ENCODE peak calls at places on chromosome 10, in nine cellular contexts. One of them, this sample, is unnamed.

GRCh38 chr10:47164126-47164799 is 135.7 kb upstream of the GDF10 start:
- DNase-seq in T-cell: no peak
- DNase-seq in stimulated activated CD4-positive, alpha-beta T cell treated with anti-CD3 and anti-CD28 coated beads, Interleukin-4, amount 100 ng/mL, for 48 hours: no peak
- DNase-seq in KBM-7: no peak
- DNase-seq in A549: peak; percentile 11
- DNase-seq in HEK293T: no peak
- DNase-seq in T-helper 17 cell: no peak
- DNase-seq in heart left ventricle: no peak
- DNase-seq in SHP77 treated with DMSO at 0.1 percent for 48 hours: no peak
- DNase-seq in this sample: no peak

GRCh38 chr10:113035724-113036312 is 85.8 kb downstream of the TCF7L2 start:
- DNase-seq in T-cell: no peak
- DNase-seq in stimulated activated CD4-positive, alpha-beta T cell treated with anti-CD3 and anti-CD28 coated beads, Interleukin-4, amount 100 ng/mL, for 48 hours: no peak
- DNase-seq in KBM-7: no peak
- DNase-seq in A549: no peak
- DNase-seq in HEK293T: no peak
- DNase-seq in T-helper 17 cell: no peak
- DNase-seq in heart left ventricle: no peak
- DNase-seq in SHP77 treated with DMSO at 0.1 percent for 48 hours: no peak
- DNase-seq in this sample: peak; percentile 43

GRCh38 chr10:29731760-29732159 is 97.0 kb upstream of the SVIL start:
- DNase-seq in T-cell: no peak
- DNase-seq in stimulated activated CD4-positive, alpha-beta T cell treated with anti-CD3 and anti-CD28 coated beads, Interleukin-4, amount 100 ng/mL, for 48 hours: no peak
- DNase-seq in KBM-7: no peak
- DNase-seq in A549: no peak
- DNase-seq in HEK293T: no peak
- DNase-seq in T-helper 17 cell: no peak
- DNase-seq in heart left ventricle: no peak
- DNase-seq in SHP77 treated with DMSO at 0.1 percent for 48 hours: no peak
- DNase-seq in this sample: peak; percentile 19

GRCh38 chr10:51524041-51524440 is 175.4 kb downstream of the CSTF2T start:
- DNase-seq in T-cell: no peak
- DNase-seq in stimulated activated CD4-positive, alpha-beta T cell treated with anti-CD3 and anti-CD28 coated beads, Interleukin-4, amount 100 ng/mL, for 48 hours: no peak
- DNase-seq in KBM-7: no peak
- DNase-seq in A549: no peak
- DNase-seq in HEK293T: no peak
- DNase-seq in T-helper 17 cell: no peak
- DNase-seq in heart left ventricle: no peak
- DNase-seq in SHP77 treated with DMSO at 0.1 percent for 48 hours: no peak
- DNase-seq in this sample: no peak

GRCh38 chr10:103602852-103603155 is 109.3 kb downstream of the NEURL1 start:
- DNase-seq in T-cell: no peak
- DNase-seq in stimulated activated CD4-positive, alpha-beta T cell treated with anti-CD3 and anti-CD28 coated beads, Interleukin-4, amount 100 ng/mL, for 48 hours: no peak
- DNase-seq in KBM-7: no peak
- DNase-seq in A549: no peak
- DNase-seq in HEK293T: no peak
- DNase-seq in T-helper 17 cell: no peak
- DNase-seq in heart left ventricle: no peak
- DNase-seq in SHP77 treated with DMSO at 0.1 percent for 48 hours: no peak
- DNase-seq in this sample: no peak

GRCh38 chr10:119191881-119192280 is 13.3 kb upstream of the PRDX3 start:
- DNase-seq in T-cell: no peak
- DNase-seq in stimulated activated CD4-positive, alpha-beta T cell treated with anti-CD3 and anti-CD28 coated beads, Interleukin-4, amount 100 ng/mL, for 48 hours: no peak
- DNase-seq in KBM-7: no peak
- DNase-seq in A549: no peak
- DNase-seq in HEK293T: no peak
- DNase-seq in T-helper 17 cell: no peak
- DNase-seq in heart left ventricle: no peak
- DNase-seq in SHP77 treated with DMSO at 0.1 percent for 48 hours: no peak
- DNase-seq in this sample: no peak

GRCh38 chr10:10910634-10911033 is 107.0 kb upstream of the CELF2 start:
- DNase-seq in T-cell: no peak
- DNase-seq in stimulated activated CD4-positive, alpha-beta T cell treated with anti-CD3 and anti-CD28 coated beads, Interleukin-4, amount 100 ng/mL, for 48 hours: no peak
- DNase-seq in KBM-7: no peak
- DNase-seq in A549: no peak
- DNase-seq in HEK293T: no peak
- DNase-seq in T-helper 17 cell: no peak
- DNase-seq in heart left ventricle: no peak
- DNase-seq in SHP77 treated with DMSO at 0.1 percent for 48 hours: no peak
- DNase-seq in this sample: no peak

GRCh38 chr10:132309879-132310591 is 2.3 kb upstream of the STK32C start:
- DNase-seq in T-cell: no peak
- DNase-seq in stimulated activated CD4-positive, alpha-beta T cell treated with anti-CD3 and anti-CD28 coated beads, Interleukin-4, amount 100 ng/mL, for 48 hours: no peak
- DNase-seq in KBM-7: no peak
- DNase-seq in A549: no peak
- DNase-seq in HEK293T: no peak
- DNase-seq in T-helper 17 cell: no peak
- DNase-seq in heart left ventricle: no peak
- DNase-seq in SHP77 treated with DMSO at 0.1 percent for 48 hours: no peak
- DNase-seq in this sample: no peak

GRCh38 chr10:60828489-60828852 is 50.2 kb downstream of the CDK1 start:
- DNase-seq in T-cell: no peak
- DNase-seq in stimulated activated CD4-positive, alpha-beta T cell treated with anti-CD3 and anti-CD28 coated beads, Interleukin-4, amount 100 ng/mL, for 48 hours: no peak
- DNase-seq in KBM-7: peak; percentile 49
- DNase-seq in A549: no peak
- DNase-seq in HEK293T: no peak
- DNase-seq in T-helper 17 cell: no peak
- DNase-seq in heart left ventricle: no peak
- DNase-seq in SHP77 treated with DMSO at 0.1 percent for 48 hours: no peak
- DNase-seq in this sample: no peak

GRCh38 chr10:98076086-98076485 is 45.7 kb upstream of the CRTAC1 start:
- DNase-seq in T-cell: no peak
- DNase-seq in stimulated activated CD4-positive, alpha-beta T cell treated with anti-CD3 and anti-CD28 coated beads, Interleukin-4, amount 100 ng/mL, for 48 hours: no peak
- DNase-seq in KBM-7: peak; percentile 70
- DNase-seq in A549: no peak
- DNase-seq in HEK293T: no peak
- DNase-seq in T-helper 17 cell: no peak
- DNase-seq in heart left ventricle: no peak
- DNase-seq in SHP77 treated with DMSO at 0.1 percent for 48 hours: no peak
- DNase-seq in this sample: no peak

GRCh38 chr10:99695761-99696160 is 36.2 kb downstream of the COX15 start:
- DNase-seq in T-cell: no peak
- DNase-seq in stimulated activated CD4-positive, alpha-beta T cell treated with anti-CD3 and anti-CD28 coated beads, Interleukin-4, amount 100 ng/mL, for 48 hours: no peak
- DNase-seq in KBM-7: no peak
- DNase-seq in A549: no peak
- DNase-seq in HEK293T: no peak
- DNase-seq in T-helper 17 cell: no peak
- DNase-seq in heart left ventricle: no peak
- DNase-seq in SHP77 treated with DMSO at 0.1 percent for 48 hours: no peak
- DNase-seq in this sample: no peak

GRCh38 chr10:77667426-77668324 is 30.1 kb upstream of the KCNMA1 start:
- DNase-seq in T-cell: no peak
- DNase-seq in stimulated activated CD4-positive, alpha-beta T cell treated with anti-CD3 and anti-CD28 coated beads, Interleukin-4, amount 100 ng/mL, for 48 hours: no peak
- DNase-seq in KBM-7: no peak
- DNase-seq in A549: no peak
- DNase-seq in HEK293T: no peak
- DNase-seq in T-helper 17 cell: no peak
- DNase-seq in heart left ventricle: no peak
- DNase-seq in SHP77 treated with DMSO at 0.1 percent for 48 hours: no peak
- DNase-seq in this sample: no peak

GRCh38 chr10:21406595-21407218 is 118.8 kb downstream of the SKIDA1 start:
- DNase-seq in T-cell: no peak
- DNase-seq in stimulated activated CD4-positive, alpha-beta T cell treated with anti-CD3 and anti-CD28 coated beads, Interleukin-4, amount 100 ng/mL, for 48 hours: peak; percentile 2
- DNase-seq in KBM-7: peak; percentile 14
- DNase-seq in A549: no peak
- DNase-seq in HEK293T: no peak
- DNase-seq in T-helper 17 cell: no peak
- DNase-seq in heart left ventricle: no peak
- DNase-seq in SHP77 treated with DMSO at 0.1 percent for 48 hours: no peak
- DNase-seq in this sample: no peak

GRCh38 chr10:49397036-49397999 is 1.4 kb upstream of the DRGX start:
- DNase-seq in T-cell: no peak
- DNase-seq in stimulated activated CD4-positive, alpha-beta T cell treated with anti-CD3 and anti-CD28 coated beads, Interleukin-4, amount 100 ng/mL, for 48 hours: no peak
- DNase-seq in KBM-7: no peak
- DNase-seq in A549: no peak
- DNase-seq in HEK293T: no peak
- DNase-seq in T-helper 17 cell: no peak
- DNase-seq in heart left ventricle: no peak
- DNase-seq in SHP77 treated with DMSO at 0.1 percent for 48 hours: no peak
- DNase-seq in this sample: no peak

This sample was measured in mucosa of gallbladder.